ENCODE peak calls at places on chromosomes 12 and 14, in seven cellular contexts. K, C, A, D, L, Z and M are unnamed samples.

GRCh38 chr12:25455696-25456095 is 97.4 kb downstream of the LMNTD1 start:
- DNase-seq in K (no peak), D (no peak), A (no peak), L (no peak), Z (no peak), C (no peak), M (no peak)

GRCh38 chr14:65100905-65101541 is 1.3 kb downstream of the MAX start:
- DNase-seq in C (no peak), A (no peak), L (no peak), K (no peak), D (no peak), Z (no peak), M (peak)

GRCh38 chr12:60266381-60266852 is 670.6 kb downstream of the SLC16A7 start:
- DNase-seq in C (no peak), K (no peak), A (no peak), Z (no peak), D (peak), L (no peak), M (peak)

GRCh38 chr14:54048311-54048710 is 91.7 kb upstream of the BMP4 start:
- DNase-seq in L (no peak), A (no peak), C (no peak), D (no peak), K (peak), Z (no peak), M (no peak)

GRCh38 chr14:21068521-21069387 is 1.4 kb upstream of the ARHGEF40 start:
- DNase-seq in C (peak), D (peak), A (peak), K (peak), L (no peak), Z (no peak), M (peak)

GRCh38 chr12:132170094-132170636 is 25.9 kb downstream of the NOC4L start:
- DNase-seq in L (no peak), C (no peak), D (no peak), A (no peak), K (no peak), Z (no peak), M (peak)

GRCh38 chr12:29350080-29350479 is 30.9 kb downstream of the ERGIC2 start:
- DNase-seq in D (no peak), Z (peak), K (no peak), L (no peak), C (no peak), A (no peak), M (peak)

GRCh38 chr14:74394549-74394948 is 31.5 kb downstream of the SYNDIG1L start:
- DNase-seq in K (no peak), D (no peak), C (no peak), L (no peak), Z (no peak), A (no peak), M (no peak)

GRCh38 chr12:94230357-94230905 is 82.1 kb downstream of the PLXNC1 start:
- DNase-seq in K (no peak), D (no peak), L (no peak), A (no peak), Z (no peak), C (no peak), M (no peak)